ENCODE peak calls at places on chromosomes 7 and 10, in nine cellular contexts. M is adrenal gland; H is stimulated activated CD4-positive, alpha-beta T cell treated with anti-CD3 and anti-CD28 coated beads, Interleukin-1b, Interleukin-23, amount 100 ng/mL, for 4 hours; U is lung microvascular endothelial cell; W is GM23248; N is activated naive CD8-positive, alpha-beta T cell treated with anti-CD3 and anti-CD28 coated beads, Interleukin-2, amount 50 U/mL, for 24 hours; I is memory B cell; D is RKO; A is germinal center. R is an unnamed sample.

GRCh38 chr10:95333997-95334792 is 43.4 kb upstream of the PDLIM1 start:
- DNase-seq in M (peak; percentile 47), H (no peak), U (peak; percentile 97), W (peak; percentile 92), N (no peak), I (no peak), D (peak; percentile 69), A (no peak), R (no peak)

GRCh38 chr7:140867467-140868314 is 57.0 kb downstream of the BRAF start:
- DNase-seq in M (no peak), H (no peak), U (no peak), W (no peak), N (no peak), I (no peak), D (no peak), A (no peak), R (no peak)

GRCh38 chr10:95235676-95236067 is 41.6 kb downstream of the ACSM6 start:
- DNase-seq in M (no peak), H (no peak), U (no peak), W (no peak), N (no peak), I (no peak), D (no peak), A (no peak), R (no peak)

GRCh38 chr10:69512901-69513300 is 60.3 kb downstream of the NEUROG3 start:
- DNase-seq in M (no peak), H (no peak), U (no peak), W (peak; percentile 33), N (no peak), I (no peak), D (no peak), A (no peak), R (no peak)

GRCh38 chr10:94299417-94299816 is 63.3 kb downstream of the NOC3L start:
- DNase-seq in M (no peak), H (no peak), U (no peak), W (peak; percentile 13), N (peak; percentile 11), I (no peak), D (no peak), A (no peak), R (no peak)

GRCh38 chr10:100307716-100308115 is 21.2 kb upstream of the BLOC1S2 start:
- DNase-seq in M (no peak), H (no peak), U (peak; percentile 16), W (peak; percentile 87), N (no peak), I (no peak), D (peak; percentile 72), A (no peak), R (no peak)

GRCh38 chr10:63005246-63005645 is 127.9 kb upstream of the NRBF2 start:
- DNase-seq in M (no peak), H (no peak), U (peak; percentile 23), W (peak; percentile 77), N (no peak), I (no peak), D (no peak), A (no peak), R (no peak)

GRCh38 chr10:102024799-102025198 is 31.2 kb downstream of the ARMH3 start:
- DNase-seq in M (no peak), H (no peak), U (no peak), W (no peak), N (no peak), I (no peak), D (no peak), A (no peak), R (no peak)

GRCh38 chr7:94970085-94970576 is 62.7 kb downstream of the PPP1R9A start:
- DNase-seq in M (no peak), H (no peak), U (no peak), W (no peak), N (no peak), I (no peak), D (no peak), A (no peak), R (no peak)

GRCh38 chr7:25831901-25832411 is 320.0 kb upstream of the NFE2L3 start:
- DNase-seq in M (no peak), H (no peak), U (no peak), W (no peak), N (no peak), I (no peak), D (no peak), A (no peak), R (no peak)

GRCh38 chr10:92849576-92850090 is 1.3 kb downstream of the EXOC6 start:
- DNase-seq in M (no peak), H (no peak), U (no peak), W (no peak), N (no peak), I (no peak), D (peak; percentile 28), A (no peak), R (no peak)

GRCh38 chr10:89888647-89889046 is 187.3 kb downstream of the KIF20B start:
- DNase-seq in M (no peak), H (no peak), U (no peak), W (no peak), N (no peak), I (peak; percentile 26), D (no peak), A (peak; percentile 19), R (no peak)

GRCh38 chr10:4351723-4352565 is 474.1 kb upstream of the AKR1E2 start:
- DNase-seq in M (no peak), H (no peak), U (peak; percentile 93), W (peak; percentile 60), N (no peak), I (no peak), D (no peak), A (no peak), R (no peak)

GRCh38 chr10:77784856-77785255 is 141.7 kb downstream of the DLG5 start:
- DNase-seq in M (peak; percentile 3), H (no peak), U (peak; percentile 81), W (peak; percentile 87), N (no peak), I (no peak), D (no peak), A (no peak), R (no peak)

GRCh38 chr7:100855515-100855914 is 3.0 kb downstream of the SLC12A9 start:
- DNase-seq in M (no peak), H (no peak), U (no peak), W (no peak), N (no peak), I (no peak), D (no peak), A (no peak), R (no peak)

GRCh38 chr7:97313900-97314299 is 196.4 kb downstream of the SDHAF3 start:
- DNase-seq in M (no peak), H (no peak), U (no peak), W (no peak), N (no peak), I (no peak), D (no peak), A (no peak), R (no peak)

GRCh38 chr7:90530263-90530662 is 60.8 kb downstream of the PTTG1IP2 start:
- DNase-seq in M (no peak), H (no peak), U (peak; percentile 16), W (peak; percentile 37), N (no peak), I (no peak), D (peak; percentile 27), A (no peak), R (no peak)

GRCh38 chr10:15461353-15462108 is 90.4 kb upstream of the FAM171A1 start:
- DNase-seq in M (peak; percentile 50), H (no peak), U (peak; percentile 78), W (peak; percentile 94), N (no peak), I (no peak), D (peak; percentile 50), A (no peak), R (no peak)